ENCODE peak calls at places on chromosome 11, in eight cellular contexts. N is colonic mucosa, Y is Caco-2, V is A549, M is keratinocyte, J is bronchial epithelial cell, H is heart left ventricle, T is coronary artery. X is an unnamed sample.

GRCh38 chr11:62667460-62667859 is 2.3 kb downstream of the CSKMT start:
- DNase-seq in T (no peak), M (no peak), V (no peak), Y (no peak), J (no peak), H (no peak), N (no peak), X (no peak)

GRCh38 chr11:84289381-84289906 is 1003.3 kb upstream of the CCDC90B start:
- DNase-seq in Y (no peak), M (peak), H (no peak), J (peak), V (no peak), N (no peak), T (no peak), X (no peak)

GRCh38 chr11:59545179-59546020 is 34.1 kb downstream of the OR4D9 start:
- DNase-seq in T (no peak), M (no peak), J (peak), N (no peak), Y (no peak), V (peak), H (no peak), X (no peak)

GRCh38 chr11:97683733-97684132 is 1293.9 kb downstream of the JRKL start:
- DNase-seq in H (no peak), T (no peak), M (no peak), Y (peak), N (no peak), V (peak), J (peak), X (no peak)

GRCh38 chr11:115085461-115086220 is 407.3 kb downstream of the NXPE2 start:
- DNase-seq in H (no peak), Y (no peak), V (no peak), J (no peak), N (no peak), T (no peak), M (no peak), X (no peak)

GRCh38 chr11:110929129-110929528 is 216.9 kb upstream of the ARHGAP20 start:
- DNase-seq in Y (no peak), J (peak), V (no peak), T (no peak), M (no peak), N (no peak), H (no peak), X (no peak)

GRCh38 chr11:113991718-113992458 is 17.0 kb downstream of the HTR3A start:
- DNase-seq in V (no peak), H (no peak), T (no peak), J (no peak), Y (no peak), N (no peak), M (no peak), X (no peak)

GRCh38 chr11:57476883-57477506 is 16.7 kb downstream of the RTN4RL2 start:
- DNase-seq in J (no peak), Y (peak), M (no peak), V (peak), T (no peak), N (peak), H (peak), X (no peak)

GRCh38 chr11:78341841-78342240 is 75.8 kb downstream of the GAB2 start:
- DNase-seq in Y (no peak), T (no peak), V (no peak), M (no peak), N (no peak), J (no peak), H (no peak), X (no peak)

GRCh38 chr11:23988381-23989006 is 508.4 kb upstream of the LUZP2 start:
- DNase-seq in M (no peak), J (peak), H (no peak), V (peak), N (no peak), Y (peak), T (no peak), X (no peak)

GRCh38 chr11:118979434-118979833 is 7.9 kb downstream of the FOXR1 start:
- DNase-seq in H (no peak), M (no peak), Y (no peak), J (no peak), V (no peak), N (no peak), T (no peak), X (no peak)

GRCh38 chr11:95593101-95593500 is 196.5 kb downstream of the FAM76B start:
- DNase-seq in V (no peak), N (no peak), Y (no peak), T (no peak), M (no peak), J (peak), H (no peak), X (no peak)

GRCh38 chr11:131584694-131585592 is 214.5 kb downstream of the NTM start:
- DNase-seq in N (no peak), M (no peak), Y (no peak), T (no peak), J (no peak), H (no peak), V (no peak), X (no peak)

GRCh38 chr11:33086017-33086416 is 46.6 kb downstream of the TCP11L1 start:
- DNase-seq in V (no peak), Y (no peak), J (no peak), T (no peak), M (no peak), H (no peak), N (no peak), X (no peak)

GRCh38 chr11:115644846-115645245 is 140.6 kb upstream of the CADM1 start:
- DNase-seq in N (no peak), V (no peak), H (no peak), Y (no peak), J (no peak), T (no peak), M (no peak), X (no peak)

GRCh38 chr11:104191124-104191523 is 27.2 kb upstream of the PDGFD start:
- DNase-seq in V (no peak), J (no peak), N (no peak), T (no peak), H (no peak), M (no peak), Y (no peak), X (no peak)

GRCh38 chr11:120424970-120425332 is 86.6 kb upstream of the GRIK4 start:
- DNase-seq in N (peak), H (no peak), V (no peak), Y (no peak), T (no peak), J (no peak), M (no peak), X (no peak)

GRCh38 chr11:122202161-122202950 is 86.3 kb upstream of the BLID start:
- DNase-seq in N (peak), T (no peak), Y (peak), V (peak), J (no peak), M (no peak), H (no peak), X (no peak)

GRCh38 chr11:12377106-12377823 is at the start of gene PARVA:
- DNase-seq in H (peak), M (no peak), V (peak), Y (peak), T (peak), J (peak), N (peak), X (no peak)

GRCh38 chr11:6703247-6704063 is 20.3 kb upstream of the MRPL17 start:
- DNase-seq in Y (peak), J (peak), M (no peak), V (peak), N (peak), H (peak), T (no peak), X (no peak)

GRCh38 chr11:2588809-2589537 is 110.8 kb downstream of the KCNQ1OT1 start:
- DNase-seq in J (no peak), Y (no peak), M (no peak), N (peak), V (no peak), H (peak), T (no peak), X (peak)

GRCh38 chr11:119722281-119722794 is 6.7 kb downstream of the NECTIN1 start:
- DNase-seq in T (no peak), Y (no peak), N (peak), J (no peak), M (no peak), H (no peak), V (no peak), X (no peak)

GRCh38 chr11:104060820-104061219 is 24.4 kb downstream of the DDI1 start:
- DNase-seq in N (no peak), H (no peak), V (no peak), J (no peak), M (no peak), Y (no peak), T (no peak), X (no peak)

GRCh38 chr11:94933225-94934130 is 39.9 kb downstream of the CWC15 start:
- DNase-seq in T (no peak), V (no peak), J (no peak), H (peak), Y (no peak), N (no peak), M (no peak), X (no peak)

DNA sequence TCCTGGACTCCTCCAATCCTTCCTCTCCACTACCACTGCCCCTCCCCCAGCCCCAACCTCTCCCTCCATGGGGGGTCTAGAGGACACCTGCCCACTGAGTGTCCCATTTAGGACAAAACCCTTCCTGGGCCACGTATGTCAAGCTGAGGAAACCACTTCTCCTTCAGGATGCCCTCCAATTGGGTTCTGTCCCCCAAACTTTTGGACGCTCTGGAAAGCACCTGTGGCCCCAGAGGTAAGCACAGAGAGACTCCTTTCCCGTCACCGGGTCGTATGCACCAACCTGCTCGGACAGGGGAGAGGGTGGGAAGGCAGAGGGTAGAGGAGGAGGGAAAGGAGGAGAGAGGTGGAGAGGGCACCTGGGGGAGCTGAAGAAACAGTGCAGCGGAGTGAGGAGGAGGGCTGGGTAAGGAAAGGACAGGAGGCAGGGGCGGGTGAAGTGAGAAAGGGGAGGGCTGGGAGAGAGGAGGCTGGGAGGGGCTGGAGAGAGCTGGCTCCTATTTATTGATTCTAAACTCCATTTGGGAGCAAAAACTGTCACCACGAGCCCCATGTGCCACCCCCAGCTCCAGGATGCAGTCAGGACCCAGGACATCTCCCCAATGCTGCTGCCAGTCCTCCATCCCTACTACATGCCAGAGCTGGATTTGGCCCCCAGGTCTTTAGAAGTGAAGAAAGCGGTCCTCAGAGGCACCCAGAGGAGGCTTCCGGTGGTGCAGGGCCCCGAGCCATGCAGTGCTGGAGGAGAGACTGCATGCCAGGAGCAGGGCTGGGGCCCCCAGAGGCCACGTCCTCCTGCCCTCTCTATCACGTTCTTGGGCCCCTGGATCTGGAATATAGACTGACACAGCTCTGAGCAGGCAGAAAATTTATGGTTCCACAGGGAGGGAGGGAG is 53.6 kb downstream of the SLC22A12 start:
- DNase-seq in H (no peak), M (no peak), Y (peak), V (no peak), N (no peak), T (no peak), J (no peak), X (no peak)
- TF ChIP-seq CTCF in H (no peak), M (peak), Y (peak), V (no peak), N (no peak), T (no peak), J (peak), X (no peak)

GRCh38 chr11:10931761-10932700 is 74.2 kb upstream of the ZBED5 start:
- DNase-seq in Y (no peak), M (no peak), V (peak), J (no peak), N (peak), T (no peak), H (peak), X (no peak)

GRCh38 chr11:10932976-10933375 is 75.1 kb upstream of the ZBED5 start:
- DNase-seq in Y (no peak), V (no peak), J (no peak), H (no peak), N (no peak), M (no peak), T (no peak), X (no peak)

GRCh38 chr11:10930224-10930960 is 72.5 kb upstream of the ZBED5 start:
- DNase-seq in M (no peak), N (peak), J (no peak), Y (no peak), H (no peak), V (no peak), T (no peak), X (no peak)

GRCh38 chr11:10933455-10934292 is 75.8 kb upstream of the ZBED5 start:
- DNase-seq in M (peak), H (peak), T (peak), J (peak), N (peak), V (peak), Y (peak), X (peak)

GRCh38 chr11:10930961-10931760 is 73.3 kb upstream of the ZBED5 start:
- DNase-seq in M (no peak), Y (peak), T (peak), J (peak), N (peak), H (peak), V (peak), X (peak)
- TF ChIP-seq CTCF in M (no peak), Y (no peak), T (no peak), J (no peak), N (no peak), H (no peak), V (no peak), X (no peak)

GRCh38 chr11:27694992-27695391 is 5.3 kb downstream of the BDNF start:
- DNase-seq in T (no peak), Y (no peak), N (no peak), H (no peak), J (peak), M (no peak), V (peak), X (no peak)
- TF ChIP-seq CTCF in T (no peak), Y (peak), N (peak), H (no peak), J (peak), M (peak), V (peak), X (peak)

DNA sequence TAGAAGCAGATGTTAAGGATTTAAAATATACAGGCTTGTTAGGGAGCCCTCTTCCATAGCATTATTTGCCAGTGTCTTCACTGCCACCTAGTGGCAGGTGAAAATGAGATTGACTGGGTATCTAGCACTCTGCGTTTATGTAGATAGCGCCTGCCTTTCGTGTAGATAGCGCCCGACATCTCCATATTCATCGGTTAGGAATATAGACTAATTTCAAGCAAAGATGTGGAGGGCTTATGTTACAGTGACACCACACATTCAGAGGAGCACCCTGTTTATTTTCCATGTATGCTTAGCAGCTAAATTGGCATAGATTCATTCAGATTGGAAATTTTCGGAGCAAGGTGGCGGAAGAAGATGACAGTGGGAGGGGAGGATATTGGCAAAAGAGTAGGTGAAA is 72.0 kb downstream of the SLC5A12 start:
- DNase-seq in N (peak), H (peak), V (peak), M (no peak), J (peak), Y (peak), T (no peak), X (no peak)
- TF ChIP-seq CTCF in N (peak), H (peak), V (peak), M (peak), J (peak), Y (peak), T (peak), X (peak)

DNA sequence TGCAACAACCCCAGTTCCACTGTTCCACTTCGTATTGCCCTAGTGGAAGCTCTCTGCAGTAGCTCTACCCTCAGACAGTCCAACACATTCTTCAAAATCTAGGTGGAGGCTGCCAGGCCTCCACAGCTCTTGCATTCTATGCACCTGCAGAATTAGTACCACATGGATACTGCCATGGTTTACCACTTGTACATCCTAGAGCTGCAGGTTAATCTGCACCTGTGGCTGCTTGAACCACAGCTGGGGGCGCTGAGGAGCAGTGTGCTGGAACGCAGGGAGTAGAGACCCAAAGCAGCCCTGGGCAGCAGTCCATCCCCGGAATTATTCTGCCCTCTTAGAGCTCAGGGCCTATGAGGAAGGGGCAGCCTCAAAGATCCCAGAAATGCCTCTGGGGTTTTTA is 4.3 kb upstream of the CTSC start:
- DNase-seq in H (no peak), V (peak), M (no peak), N (no peak), T (no peak), Y (no peak), J (no peak), X (no peak)
- TF ChIP-seq CTCF in H (no peak), V (no peak), M (no peak), N (no peak), T (no peak), Y (peak), J (no peak), X (no peak)

GRCh38 chr11:17600316-17601205 is 53.5 kb downstream of the OTOG start:
- DNase-seq in V (no peak), N (peak), H (no peak), T (peak), J (no peak), Y (no peak), M (no peak), X (no peak)

GRCh38 chr11:17602105-17603001 is 55.3 kb downstream of the OTOG start:
- DNase-seq in T (peak), M (no peak), Y (no peak), V (no peak), H (no peak), N (no peak), J (no peak), X (no peak)

GRCh38 chr11:17599460-17599925 is 52.4 kb downstream of the OTOG start:
- DNase-seq in V (no peak), H (no peak), T (peak), N (no peak), M (no peak), Y (no peak), J (no peak), X (peak)

GRCh38 chr11:17603056-17603825 is 56.2 kb downstream of the OTOG start:
- DNase-seq in T (peak), H (no peak), M (no peak), N (peak), V (no peak), Y (no peak), J (no peak), X (no peak)

GRCh38 chr11:17601206-17602075 is 54.4 kb downstream of the OTOG start:
- DNase-seq in T (peak), V (no peak), H (no peak), M (no peak), N (peak), Y (no peak), J (no peak), X (no peak)
- TF ChIP-seq CTCF in T (no peak), V (no peak), H (no peak), M (no peak), N (no peak), Y (peak), J (no peak), X (no peak)

GRCh38 chr11:108648528-108648885 is 16.4 kb upstream of the DDX10 start:
- DNase-seq in Y (no peak), V (no peak), T (no peak), H (no peak), J (no peak), N (no peak), M (no peak), X (no peak)
- TF ChIP-seq CTCF in Y (no peak), V (no peak), T (no peak), H (no peak), J (no peak), N (no peak), M (no peak), X (peak)

GRCh38 chr11:46222485-46223251 is 54.8 kb upstream of the CREB3L1 start:
- DNase-seq in Y (no peak), J (no peak), H (no peak), M (no peak), N (peak), V (no peak), T (no peak), X (no peak)
- TF ChIP-seq CTCF in Y (no peak), J (no peak), H (no peak), M (no peak), N (no peak), V (no peak), T (no peak), X (no peak)

GRCh38 chr11:43931717-43932039 is 10.8 kb upstream of the C11orf96 start:
- DNase-seq in Y (no peak), N (no peak), M (no peak), T (peak), J (no peak), H (no peak), V (peak), X (no peak)

GRCh38 chr11:43935131-43935979 is 7.1 kb upstream of the C11orf96 start:
- DNase-seq in H (no peak), Y (no peak), T (no peak), M (no peak), N (no peak), V (no peak), J (no peak), X (no peak)

GRCh38 chr11:43933226-43933607 is 9.2 kb upstream of the C11orf96 start:
- DNase-seq in T (no peak), M (no peak), Y (no peak), V (no peak), H (no peak), J (no peak), N (no peak), X (no peak)

GRCh38 chr11:43934359-43935130 is 7.9 kb upstream of the C11orf96 start:
- DNase-seq in Y (no peak), J (no peak), N (no peak), H (no peak), T (peak), V (no peak), M (no peak), X (no peak)

DNA sequence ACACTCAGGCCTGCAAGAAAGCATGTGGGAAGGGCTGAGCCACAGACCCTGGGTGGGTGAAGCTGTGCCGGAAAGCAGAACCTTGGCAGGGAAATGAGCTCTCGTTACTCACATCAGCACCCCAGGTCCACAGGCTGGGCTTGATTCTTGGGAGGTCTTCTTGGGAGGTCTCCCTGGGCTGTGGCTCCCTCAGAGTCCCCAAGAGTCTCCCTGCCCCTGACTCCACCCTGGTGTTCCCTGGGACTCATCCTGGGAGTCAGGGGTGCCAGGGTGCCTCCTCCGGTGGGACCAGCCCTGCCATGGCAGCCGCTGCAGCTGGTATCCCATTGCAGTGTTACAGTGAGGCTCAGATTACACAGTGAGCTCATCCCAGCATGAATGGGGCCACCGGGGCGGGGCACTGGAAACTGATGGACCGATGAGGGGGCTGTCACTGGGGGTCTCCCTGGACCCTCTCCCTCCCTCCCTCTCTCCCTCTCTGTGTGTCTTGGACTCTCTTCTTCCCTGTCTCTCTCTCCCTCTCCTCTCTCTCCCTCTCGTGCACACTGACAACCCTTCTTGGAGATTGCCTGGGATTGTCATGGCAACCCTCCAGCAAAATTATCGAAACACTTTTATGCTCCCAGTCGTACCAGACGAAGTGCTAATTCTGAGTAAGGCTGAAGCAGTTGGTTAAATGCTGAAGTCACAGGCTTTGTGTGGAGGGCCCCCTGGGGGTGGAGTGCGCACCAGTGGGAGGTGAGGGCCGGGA is 8.7 kb upstream of the C11orf96 start:
- DNase-seq in V (no peak), N (no peak), M (no peak), T (no peak), H (no peak), Y (no peak), J (no peak), X (no peak)
- TF ChIP-seq CTCF in V (no peak), N (no peak), M (no peak), T (no peak), H (no peak), Y (no peak), J (no peak), X (no peak)

GRCh38 chr11:1309498-1310314 is at the start of gene TOLLIP:
- DNase-seq in Y (peak), J (peak), N (peak), T (peak), M (peak), H (peak), V (peak), X (peak)
- TF ChIP-seq CTCF in Y (peak), J (peak), N (no peak), T (no peak), M (peak), H (no peak), V (peak), X (peak)

X was measured in osteocyte.